ENCODE peak calls at places on chromosomes 16 and 17, in ten cellular contexts. One of them, this sample, is unnamed.

GRCh38 chr16:56989988-56990387 is 631 bp downstream of the NLRC5 start:
- DNase-seq in uterus: no peak
- DNase-seq in IMR-90: no peak
- DNase-seq in upper lobe of left lung: no peak
- DNase-seq in psoas muscle: no peak
- DNase-seq in A549: no peak
- DNase-seq in astrocyte of the spinal cord: no peak
- DNase-seq in Panc1: no peak
- DNase-seq in AG10803: no peak
- DNase-seq in bronchial epithelial cell: no peak
- DNase-seq in this sample: no peak

GRCh38 chr17:32553168-32553567 is 66.4 kb downstream of the CDK5R1 start:
- DNase-seq in IMR-90: no peak
- DNase-seq in Panc1: no peak
- DNase-seq in A549: no peak
- DNase-seq in AG10803: no peak
- DNase-seq in uterus: no peak
- DNase-seq in bronchial epithelial cell: peak; percentile 36
- DNase-seq in psoas muscle: no peak
- DNase-seq in upper lobe of left lung: no peak
- DNase-seq in astrocyte of the spinal cord: no peak
- DNase-seq in this sample: no peak

GRCh38 chr17:9958586-9959281 is 53.7 kb upstream of the RCVRN start:
- DNase-seq in A549: no peak
- DNase-seq in uterus: no peak
- DNase-seq in IMR-90: no peak
- DNase-seq in Panc1: no peak
- DNase-seq in astrocyte of the spinal cord: no peak
- DNase-seq in upper lobe of left lung: no peak
- DNase-seq in AG10803: no peak
- DNase-seq in bronchial epithelial cell: no peak
- DNase-seq in psoas muscle: no peak
- DNase-seq in this sample: no peak

GRCh38 chr16:77888786-77889185 is 100.4 kb downstream of the VAT1L start:
- DNase-seq in astrocyte of the spinal cord: no peak
- DNase-seq in IMR-90: peak; percentile 45
- DNase-seq in AG10803: no peak
- DNase-seq in A549: no peak
- DNase-seq in upper lobe of left lung: no peak
- DNase-seq in uterus: no peak
- DNase-seq in bronchial epithelial cell: no peak
- DNase-seq in Panc1: no peak
- DNase-seq in psoas muscle: no peak
- DNase-seq in this sample: no peak

GRCh38 chr16:65415460-65415859 is 293.6 kb upstream of the CDH11 start:
- DNase-seq in astrocyte of the spinal cord: peak; percentile 66
- DNase-seq in AG10803: peak; percentile 16
- DNase-seq in bronchial epithelial cell: peak; percentile 60
- DNase-seq in A549: no peak
- DNase-seq in upper lobe of left lung: no peak
- DNase-seq in IMR-90: peak; percentile 12
- DNase-seq in psoas muscle: no peak
- DNase-seq in Panc1: no peak
- DNase-seq in uterus: no peak
- DNase-seq in this sample: no peak

GRCh38 chr17:1043601-1044251 is 46.8 kb downstream of the TIMM22 start:
- DNase-seq in uterus: peak; percentile 53
- DNase-seq in Panc1: no peak
- DNase-seq in upper lobe of left lung: peak; percentile 69
- DNase-seq in AG10803: no peak
- DNase-seq in psoas muscle: peak; percentile 54
- DNase-seq in astrocyte of the spinal cord: no peak
- DNase-seq in IMR-90: no peak
- DNase-seq in bronchial epithelial cell: no peak
- DNase-seq in A549: no peak
- DNase-seq in this sample: no peak

GRCh38 chr16:64892843-64893242 is 229.0 kb downstream of the CDH11 start:
- DNase-seq in astrocyte of the spinal cord: peak; percentile 94
- DNase-seq in AG10803: peak; percentile 95
- DNase-seq in uterus: no peak
- DNase-seq in psoas muscle: no peak
- DNase-seq in IMR-90: peak; percentile 93
- DNase-seq in bronchial epithelial cell: peak; percentile 97
- DNase-seq in Panc1: no peak
- DNase-seq in upper lobe of left lung: no peak
- DNase-seq in A549: no peak
- DNase-seq in this sample: no peak

GRCh38 chr17:28144019-28144418 is 101.5 kb downstream of the NLK start:
- DNase-seq in upper lobe of left lung: no peak
- DNase-seq in A549: no peak
- DNase-seq in bronchial epithelial cell: no peak
- DNase-seq in uterus: no peak
- DNase-seq in IMR-90: no peak
- DNase-seq in Panc1: no peak
- DNase-seq in psoas muscle: no peak
- DNase-seq in astrocyte of the spinal cord: no peak
- DNase-seq in AG10803: no peak
- DNase-seq in this sample: no peak

GRCh38 chr17:51454456-51454978 is 194.2 kb downstream of the UTP18 start:
- DNase-seq in A549: no peak
- DNase-seq in AG10803: no peak
- DNase-seq in bronchial epithelial cell: peak; percentile 14
- DNase-seq in Panc1: no peak
- DNase-seq in astrocyte of the spinal cord: no peak
- DNase-seq in upper lobe of left lung: no peak
- DNase-seq in uterus: no peak
- DNase-seq in IMR-90: no peak
- DNase-seq in psoas muscle: no peak
- DNase-seq in this sample: no peak

GRCh38 chr17:2631211-2631610 is 37.8 kb downstream of the PAFAH1B1 start:
- DNase-seq in IMR-90: no peak
- DNase-seq in upper lobe of left lung: no peak
- DNase-seq in uterus: no peak
- DNase-seq in Panc1: no peak
- DNase-seq in psoas muscle: no peak
- DNase-seq in A549: no peak
- DNase-seq in bronchial epithelial cell: no peak
- DNase-seq in AG10803: no peak
- DNase-seq in astrocyte of the spinal cord: no peak
- DNase-seq in this sample: no peak

DNA sequence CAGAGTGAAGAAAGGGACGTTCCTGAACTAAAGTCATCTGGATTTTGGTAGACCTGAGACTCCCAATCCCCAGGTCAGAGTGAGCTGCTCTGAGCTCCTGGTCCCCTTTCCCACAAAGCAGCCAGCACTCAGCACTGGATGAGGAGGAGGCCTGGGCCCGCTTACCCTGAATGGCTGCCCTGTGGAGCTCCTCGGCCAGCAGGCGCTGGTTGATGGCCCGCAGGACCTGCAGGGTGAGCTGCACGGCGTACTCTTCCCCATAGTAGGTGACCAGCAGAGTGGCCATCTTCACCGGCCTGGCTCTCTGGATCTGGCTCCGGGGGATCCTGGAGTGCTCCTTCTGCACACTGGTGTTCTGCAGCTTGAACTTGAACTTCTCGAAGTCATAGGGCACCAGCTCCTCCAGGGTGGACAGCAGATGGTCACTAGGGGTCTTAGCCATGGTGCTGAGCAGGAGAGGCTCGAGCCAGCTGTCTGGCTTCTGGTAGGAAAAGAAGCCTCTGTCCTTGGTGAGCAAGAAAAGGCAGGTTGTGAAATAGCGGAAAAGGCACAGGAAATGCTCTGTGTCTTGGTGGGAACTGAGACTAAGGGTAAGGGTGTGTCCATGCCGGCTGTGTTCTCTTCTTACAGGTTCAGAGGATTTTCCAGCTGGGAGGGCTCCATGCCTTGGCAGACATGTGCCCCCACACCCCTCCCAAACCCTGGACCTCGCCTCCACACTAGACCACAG is at the start of gene MEFV:
- DNase-seq in IMR-90: peak; percentile 5
- DNase-seq in astrocyte of the spinal cord: no peak
- DNase-seq in A549: no peak
- DNase-seq in upper lobe of left lung: peak; percentile 61
- DNase-seq in bronchial epithelial cell: peak; percentile 10
- DNase-seq in uterus: no peak
- DNase-seq in psoas muscle: no peak
- DNase-seq in Panc1: no peak
- DNase-seq in AG10803: no peak
- DNase-seq in this sample: no peak
- TF ChIP-seq CTCF in IMR-90: no peak
- TF ChIP-seq CTCF in astrocyte of the spinal cord: no peak
- TF ChIP-seq CTCF in A549: no peak
- TF ChIP-seq CTCF in upper lobe of left lung: no peak
- TF ChIP-seq CTCF in bronchial epithelial cell: no peak
- TF ChIP-seq CTCF in uterus: no peak
- TF ChIP-seq CTCF in psoas muscle: no peak
- TF ChIP-seq CTCF in Panc1: no peak
- TF ChIP-seq CTCF in AG10803: no peak
- TF ChIP-seq CTCF in this sample: no peak

DNA sequence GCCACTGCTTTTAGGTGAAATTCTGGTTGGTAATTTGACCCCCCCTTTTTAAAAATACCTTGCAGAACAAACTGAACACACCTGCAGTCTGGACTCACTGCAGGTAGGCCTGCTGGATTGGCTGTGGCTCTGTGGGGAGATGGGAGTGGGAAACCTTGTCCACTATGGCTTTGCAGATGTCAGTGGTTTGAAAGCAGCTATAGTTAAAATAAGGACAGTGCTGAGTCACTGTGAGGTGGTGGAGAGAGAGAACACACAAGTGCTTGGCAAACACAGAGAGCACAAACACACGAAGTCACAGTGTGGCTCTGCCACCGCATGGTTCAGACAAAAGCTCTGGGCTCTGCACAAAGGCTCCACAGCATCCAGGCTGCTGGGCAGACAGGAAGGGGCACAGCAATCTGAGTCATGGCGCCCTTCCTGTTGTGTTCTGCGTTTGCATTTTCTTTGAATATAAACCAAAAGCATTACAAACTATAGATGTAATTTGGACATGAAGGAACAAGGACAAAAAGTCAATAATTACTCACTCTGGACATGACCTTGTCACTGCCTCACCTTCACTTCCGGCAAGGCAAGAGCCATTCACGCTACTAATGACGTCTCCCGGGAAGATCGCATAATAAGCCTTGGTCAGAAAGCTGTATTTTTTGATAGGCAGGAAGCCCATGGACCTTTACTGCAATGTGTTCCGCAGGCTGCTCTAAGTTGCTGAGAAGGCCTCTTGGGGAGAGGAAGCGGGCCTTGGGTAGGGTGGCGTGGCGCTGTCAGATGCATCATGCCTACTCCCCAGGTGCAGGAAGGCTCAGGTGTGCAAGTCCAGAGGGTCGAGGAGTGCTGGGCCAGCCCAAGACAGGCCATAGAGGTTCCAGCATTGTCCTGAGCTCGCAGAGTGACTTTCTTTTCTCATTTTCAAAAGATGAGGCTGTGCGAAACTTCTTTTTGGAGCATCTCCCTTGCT is 60.1 kb upstream of the MED9 start:
- DNase-seq in upper lobe of left lung: no peak
- DNase-seq in A549: peak; percentile 81
- DNase-seq in Panc1: peak; percentile 38
- DNase-seq in psoas muscle: no peak
- DNase-seq in AG10803: peak; percentile 79
- DNase-seq in uterus: no peak
- DNase-seq in astrocyte of the spinal cord: peak; percentile 76
- DNase-seq in bronchial epithelial cell: peak; percentile 89
- DNase-seq in IMR-90: peak; percentile 87
- DNase-seq in this sample: no peak
- TF ChIP-seq CTCF in upper lobe of left lung: no peak
- TF ChIP-seq CTCF in A549: no peak
- TF ChIP-seq CTCF in Panc1: no peak
- TF ChIP-seq CTCF in psoas muscle: no peak
- TF ChIP-seq CTCF in AG10803: no peak
- TF ChIP-seq CTCF in uterus: no peak
- TF ChIP-seq CTCF in astrocyte of the spinal cord: no peak
- TF ChIP-seq CTCF in bronchial epithelial cell: no peak
- TF ChIP-seq CTCF in IMR-90: no peak
- TF ChIP-seq CTCF in this sample: no peak

DNA sequence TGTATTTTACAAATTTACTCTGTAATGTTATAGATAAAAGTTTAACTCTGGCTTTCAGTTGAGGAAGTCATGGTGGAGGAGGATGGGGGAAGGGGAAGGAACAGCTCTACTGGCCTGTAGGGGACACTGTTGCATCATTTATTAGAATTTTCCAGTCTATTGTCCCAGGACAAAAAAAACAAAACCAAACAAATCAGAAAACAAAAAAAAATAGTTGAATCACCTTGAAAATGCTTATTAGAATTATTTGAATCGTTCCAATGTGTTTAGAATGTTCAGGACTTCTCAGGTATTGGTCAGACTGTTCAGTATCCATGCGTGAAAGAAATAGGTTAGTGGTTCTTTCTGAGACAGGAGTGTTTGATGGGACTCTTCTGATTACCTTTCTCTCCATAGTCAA is 242.0 kb downstream of the FTO start:
- DNase-seq in uterus: no peak
- DNase-seq in IMR-90: peak; percentile 64
- DNase-seq in Panc1: peak; percentile 5
- DNase-seq in astrocyte of the spinal cord: peak; percentile 68
- DNase-seq in AG10803: peak; percentile 56
- DNase-seq in bronchial epithelial cell: peak; percentile 59
- DNase-seq in psoas muscle: no peak
- DNase-seq in upper lobe of left lung: no peak
- DNase-seq in A549: peak; percentile 45
- DNase-seq in this sample: no peak
- TF ChIP-seq CTCF in uterus: peak; percentile 32
- TF ChIP-seq CTCF in IMR-90: peak; percentile 89
- TF ChIP-seq CTCF in Panc1: peak; percentile 65
- TF ChIP-seq CTCF in astrocyte of the spinal cord: peak; percentile 80
- TF ChIP-seq CTCF in AG10803: peak; percentile 84
- TF ChIP-seq CTCF in bronchial epithelial cell: peak; percentile 70
- TF ChIP-seq CTCF in psoas muscle: peak; percentile 79
- TF ChIP-seq CTCF in upper lobe of left lung: peak; percentile 71
- TF ChIP-seq CTCF in A549: peak; percentile 58
- TF ChIP-seq CTCF in this sample: peak; percentile 43

DNA sequence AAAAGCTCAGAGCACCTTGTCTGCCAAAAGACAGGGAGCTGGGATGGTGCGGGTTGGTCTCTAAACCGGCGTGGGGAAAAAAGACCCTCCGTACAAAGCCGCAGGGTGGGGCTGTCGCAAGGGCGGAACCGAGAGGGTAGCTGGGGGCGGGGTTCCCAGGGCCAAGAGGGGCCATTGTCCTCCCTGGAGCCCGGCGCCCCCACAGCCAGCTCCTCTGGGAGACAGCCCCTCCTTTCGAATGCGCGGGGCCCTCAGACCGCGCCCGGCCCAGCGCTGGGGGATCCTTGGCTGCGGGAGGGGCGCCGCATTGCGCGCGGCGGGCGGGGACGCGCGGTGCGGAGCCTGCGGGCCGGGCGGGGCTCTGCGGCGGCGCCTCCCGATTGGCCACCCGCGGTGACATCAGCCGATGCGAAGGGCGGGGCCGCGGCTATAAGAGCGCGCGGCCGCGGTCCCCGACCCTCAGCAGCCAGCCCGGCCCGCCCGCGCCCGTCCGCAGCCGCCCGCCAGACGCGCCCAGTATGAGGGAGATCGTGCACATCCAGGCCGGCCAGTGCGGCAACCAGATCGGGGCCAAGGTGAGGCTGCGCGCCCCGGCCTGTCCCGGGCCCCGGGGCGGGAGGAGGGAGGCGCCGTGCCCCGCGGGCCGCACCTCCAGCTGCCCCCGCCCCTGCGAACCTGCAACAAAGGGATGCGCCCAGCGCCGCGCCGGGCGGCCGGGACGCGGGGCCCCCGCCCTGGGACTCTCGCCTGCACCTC is at the start of gene TUBB3:
- DNase-seq in Panc1: no peak
- DNase-seq in bronchial epithelial cell: peak; percentile 47
- DNase-seq in AG10803: peak; percentile 79
- DNase-seq in psoas muscle: peak; percentile 69
- DNase-seq in astrocyte of the spinal cord: peak; percentile 84
- DNase-seq in upper lobe of left lung: peak; percentile 94
- DNase-seq in uterus: no peak
- DNase-seq in A549: peak; percentile 80
- DNase-seq in IMR-90: peak; percentile 77
- DNase-seq in this sample: no peak
- TF ChIP-seq CTCF in Panc1: no peak
- TF ChIP-seq CTCF in bronchial epithelial cell: no peak
- TF ChIP-seq CTCF in AG10803: no peak
- TF ChIP-seq CTCF in psoas muscle: no peak
- TF ChIP-seq CTCF in astrocyte of the spinal cord: no peak
- TF ChIP-seq CTCF in upper lobe of left lung: no peak
- TF ChIP-seq CTCF in uterus: no peak
- TF ChIP-seq CTCF in A549: no peak
- TF ChIP-seq CTCF in IMR-90: no peak
- TF ChIP-seq CTCF in this sample: no peak